ENCODE peak calls at places on chromosomes 1 and 21, in four cellular contexts. S is right lobe of liver, U is tibial nerve, N is esophagus squamous epithelium. R is an unnamed sample.

GRCh38 chr1:173916667-173917066 is 460 bp downstream of the SERPINC1 start:
- DNase-seq in S (peak), U (no peak), N (no peak), R (no peak)

GRCh38 chr21:35204850-35205564 is 155.9 kb upstream of the RUNX1 start:
- DNase-seq in S (peak), U (peak), N (no peak), R (peak)

GRCh38 chr1:100989306-100990077 is 36.1 kb downstream of the DPH5 start:
- DNase-seq in S (no peak), U (no peak), N (no peak), R (no peak)

GRCh38 chr21:45390121-45390751 is 14.7 kb upstream of the COL18A1 start:
- DNase-seq in S (peak), U (no peak), N (no peak), R (no peak)

GRCh38 chr1:153488731-153489130 is 28.3 kb upstream of the S100A7 start:
- DNase-seq in S (no peak), U (no peak), N (no peak), R (no peak)

GRCh38 chr1:32197074-32197473 is 3.3 kb upstream of the CCDC28B start:
- DNase-seq in S (no peak), U (no peak), N (no peak), R (no peak)

GRCh38 chr1:183609313-183609712 is 19.1 kb upstream of the NCF2 start:
- DNase-seq in S (no peak), U (peak), N (no peak), R (no peak)

GRCh38 chr1:7672864-7673263 is 98.2 kb upstream of the VAMP3 start:
- DNase-seq in S (no peak), U (no peak), N (no peak), R (no peak)

GRCh38 chr1:23035823-23036452 is 16.7 kb downstream of the KDM1A start:
- DNase-seq in S (no peak), U (no peak), N (no peak), R (no peak)

GRCh38 chr1:202198360-202198711 is 4.7 kb downstream of the LGR6 start:
- DNase-seq in S (no peak), U (no peak), N (no peak), R (no peak)

GRCh38 chr1:25821630-25822091 is 1.9 kb downstream of the MTFR1L start:
- DNase-seq in S (no peak), U (no peak), N (no peak), R (no peak)

GRCh38 chr1:201859424-201859823 is 29.3 kb upstream of the SHISA4 start:
- DNase-seq in S (no peak), U (no peak), N (no peak), R (no peak)

GRCh38 chr1:39261712-39262221 is 57.3 kb downstream of the MACF1 start:
- DNase-seq in S (no peak), U (no peak), N (no peak), R (no peak)

GRCh38 chr1:39992229-39992628 is 37.3 kb downstream of the MFSD2A start:
- DNase-seq in S (no peak), U (no peak), N (no peak), R (no peak)

GRCh38 chr1:235138821-235139220 is 10.2 kb upstream of the TOMM20 start:
- DNase-seq in S (no peak), U (no peak), N (no peak), R (no peak)

GRCh38 chr1:38962113-38962512 is 20.5 kb upstream of the RHBDL2 start:
- DNase-seq in S (no peak), U (no peak), N (no peak), R (no peak)

DNA sequence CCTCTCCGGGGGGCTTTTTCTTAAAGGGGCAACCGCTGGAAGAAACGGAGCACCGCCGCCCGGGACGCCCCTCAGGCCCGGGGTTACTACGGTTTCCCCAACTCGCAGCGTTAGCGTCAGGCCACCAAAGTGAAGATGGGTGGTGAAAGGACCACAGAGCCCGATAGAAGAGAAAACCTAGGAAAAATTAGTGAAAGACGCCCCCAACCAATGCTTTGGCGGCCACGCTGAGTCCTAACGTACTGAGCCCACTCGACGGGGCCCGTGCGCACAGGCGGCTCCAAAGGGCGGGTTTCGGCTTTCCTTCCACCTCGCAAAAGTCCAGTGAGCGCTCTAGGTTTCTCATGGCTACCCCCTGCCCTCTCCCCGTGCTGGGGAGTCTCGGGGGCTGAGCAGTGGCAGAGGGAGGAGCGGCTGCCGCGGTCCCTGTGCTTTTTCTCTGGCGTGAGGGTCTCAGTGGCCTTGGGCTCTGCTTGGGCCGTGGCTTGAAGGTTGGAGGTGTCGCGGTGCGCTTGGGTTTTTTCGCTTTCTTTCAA is 12.2 kb upstream of the SPEN start:
- DNase-seq in S (no peak), U (no peak), N (no peak), R (peak)
- TF ChIP-seq POLR2A in S (no peak), U (no peak), N (no peak), R (no peak)

DNA sequence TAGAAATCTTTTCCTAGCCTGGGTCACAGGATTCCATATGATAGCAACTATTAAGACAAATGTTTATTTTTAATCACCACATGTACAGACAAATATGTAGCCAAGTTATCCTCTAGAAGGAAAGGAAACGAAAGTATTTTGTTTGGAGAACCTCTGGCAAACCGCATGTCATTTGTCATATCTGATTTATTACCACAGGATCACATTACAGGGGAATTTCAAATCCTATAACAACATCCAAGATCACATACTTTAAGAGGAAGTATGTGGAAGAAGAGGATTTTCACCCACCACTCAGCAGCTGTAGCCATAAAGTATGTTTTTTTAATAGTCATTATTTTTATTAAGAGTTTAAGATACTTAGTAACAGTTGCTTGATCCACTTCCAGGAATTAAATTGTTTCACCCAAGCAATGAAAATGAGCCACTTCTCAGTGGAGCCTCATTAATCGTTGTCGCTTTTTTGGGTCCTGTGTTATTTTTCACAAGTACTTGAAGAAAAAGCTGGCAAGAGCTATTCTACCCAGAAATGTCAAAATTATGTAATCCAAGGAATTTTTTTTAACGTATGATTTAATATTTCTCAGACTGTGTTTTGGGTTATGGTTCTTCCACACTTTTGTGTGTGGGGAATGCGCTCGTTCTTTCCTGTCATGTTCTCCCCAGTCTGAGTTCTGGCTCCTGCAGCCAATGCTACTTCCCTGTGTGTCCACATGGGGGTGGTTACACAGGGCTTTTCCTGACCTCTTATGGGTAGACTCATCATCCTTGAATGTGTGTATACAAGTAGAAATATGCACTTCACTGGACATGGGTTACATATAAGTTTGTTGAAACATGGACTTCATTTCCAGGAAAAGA is 6.9 kb downstream of the SERTAD4 start:
- DNase-seq in S (no peak), U (no peak), N (no peak), R (no peak)
- TF ChIP-seq POLR2A in S (no peak), U (no peak), N (no peak), R (no peak)

GRCh38 chr1:72283204-72284083 is 1.1 kb upstream of the NEGR1 start:
- DNase-seq in S (peak), U (peak), N (no peak), R (peak)

GRCh38 chr1:72281637-72282270 is 585 bp downstream of the NEGR1 start:
- DNase-seq in S (no peak), U (peak), N (no peak), R (peak)

GRCh38 chr1:72284084-72284397 is 1.7 kb upstream of the NEGR1 start:
- DNase-seq in S (no peak), U (no peak), N (no peak), R (no peak)

GRCh38 chr1:72282271-72282656 is at the start of gene NEGR1:
- DNase-seq in S (peak), U (peak), N (no peak), R (peak)

GRCh38 chr1:72282690-72283203 is 408 bp upstream of the NEGR1 start:
- DNase-seq in S (peak), U (peak), N (no peak), R (peak)
- TF ChIP-seq POLR2A in S (no peak), U (peak), N (no peak), R (no peak)

DNA sequence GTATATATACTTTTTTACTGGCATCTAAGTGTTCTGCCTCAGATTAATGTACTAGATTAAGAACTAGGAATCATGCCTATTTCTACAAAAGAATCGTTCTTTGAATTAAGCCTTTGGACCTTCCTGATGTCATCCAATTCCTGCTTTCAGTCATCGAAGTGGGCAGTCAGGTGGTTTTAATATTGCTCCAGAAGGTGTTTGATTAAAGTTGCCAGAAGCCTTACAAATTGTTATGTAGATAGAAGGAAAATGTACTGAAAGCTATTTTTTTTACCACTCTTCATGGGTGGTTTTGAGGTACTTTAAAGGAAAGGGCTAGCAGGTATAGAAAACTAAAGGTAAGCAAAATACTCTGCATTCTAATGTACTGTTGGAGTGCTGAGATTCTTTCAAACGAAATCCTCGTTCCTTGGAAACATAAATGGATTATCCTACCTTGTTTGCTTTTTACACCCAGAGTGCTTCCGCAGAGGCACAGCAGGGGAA is 716 bp downstream of the CTBS start:
- DNase-seq in S (no peak), U (no peak), N (no peak), R (no peak)
- TF ChIP-seq POLR2A in S (no peak), U (no peak), N (no peak), R (no peak)

GRCh38 chr1:109504974-109505373 is 4.6 kb downstream of the AMIGO1 start:
- DNase-seq in S (no peak), U (no peak), N (no peak), R (no peak)

GRCh38 chr1:109513110-109513702 is 3.7 kb upstream of the AMIGO1 start:
- DNase-seq in S (no peak), U (no peak), N (no peak), R (no peak)

GRCh38 chr1:109508873-109509175 is 703 bp downstream of the AMIGO1 start:
- DNase-seq in S (no peak), U (no peak), N (no peak), R (no peak)

GRCh38 chr1:109508001-109508872 is 1.3 kb downstream of the AMIGO1 start:
- DNase-seq in S (no peak), U (no peak), N (no peak), R (no peak)

DNA sequence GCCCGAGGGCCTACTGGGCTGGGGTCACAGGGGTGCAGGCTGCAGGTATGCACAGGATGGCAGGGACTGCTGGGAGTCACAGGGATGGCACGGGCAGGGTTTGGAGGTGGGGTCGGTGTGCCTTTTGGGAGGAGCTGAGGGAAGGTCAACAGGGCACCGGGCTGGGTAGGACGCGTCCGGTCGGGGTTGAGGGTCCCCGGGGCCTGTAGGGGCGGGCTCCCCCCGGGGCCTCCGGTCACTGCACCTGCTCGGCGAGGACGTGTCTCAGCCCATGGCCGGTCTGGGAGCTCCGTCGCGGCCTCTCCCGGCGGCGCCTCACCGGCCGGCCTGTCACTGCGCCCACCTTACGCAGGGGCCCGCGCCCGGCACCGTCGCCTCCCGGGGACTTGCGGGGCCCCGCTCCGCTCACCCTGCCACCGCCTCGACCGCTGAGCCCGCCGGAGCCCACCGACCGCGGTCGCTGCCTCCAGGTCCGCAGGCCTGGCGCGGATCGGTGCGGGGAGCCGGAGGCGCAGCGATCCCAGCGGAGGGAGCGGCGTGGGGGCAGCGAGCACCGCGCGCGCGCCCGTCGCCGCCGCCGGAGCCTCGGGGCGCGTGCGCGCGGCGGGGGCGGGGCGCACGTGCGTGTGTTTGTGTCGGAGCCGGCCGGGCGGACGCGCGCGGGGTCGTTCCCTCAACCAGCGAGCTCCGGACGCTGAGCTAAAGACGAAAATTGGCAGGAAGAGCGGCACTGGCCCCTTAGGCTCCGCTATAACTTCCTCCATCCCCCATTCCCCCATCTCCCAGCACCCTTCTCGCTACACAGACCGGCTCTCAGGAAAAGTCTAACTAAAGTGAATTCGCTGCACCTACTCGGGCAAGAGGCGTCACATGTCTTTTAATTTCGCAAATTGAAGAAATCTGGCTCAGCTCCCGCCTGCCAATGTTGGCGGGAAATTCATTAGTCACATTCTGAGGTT is at the start of gene AMIGO1:
- DNase-seq in S (peak), U (no peak), N (no peak), R (no peak)
- TF ChIP-seq POLR2A in S (peak), U (no peak), N (no peak), R (no peak)

GRCh38 chr21:32393677-32394001 is 827 bp upstream of the URB1 start:
- DNase-seq in S (no peak), U (no peak), N (no peak), R (no peak)

GRCh38 chr21:32389337-32390015 is 3.3 kb downstream of the URB1 start:
- DNase-seq in S (no peak), U (no peak), N (no peak), R (no peak)

GRCh38 chr21:32391755-32392154 is 1.1 kb downstream of the URB1 start:
- DNase-seq in S (no peak), U (no peak), N (no peak), R (no peak)

GRCh38 chr21:32392299-32392879 is 423 bp downstream of the URB1 start:
- DNase-seq in S (no peak), U (no peak), N (no peak), R (no peak)

DNA sequence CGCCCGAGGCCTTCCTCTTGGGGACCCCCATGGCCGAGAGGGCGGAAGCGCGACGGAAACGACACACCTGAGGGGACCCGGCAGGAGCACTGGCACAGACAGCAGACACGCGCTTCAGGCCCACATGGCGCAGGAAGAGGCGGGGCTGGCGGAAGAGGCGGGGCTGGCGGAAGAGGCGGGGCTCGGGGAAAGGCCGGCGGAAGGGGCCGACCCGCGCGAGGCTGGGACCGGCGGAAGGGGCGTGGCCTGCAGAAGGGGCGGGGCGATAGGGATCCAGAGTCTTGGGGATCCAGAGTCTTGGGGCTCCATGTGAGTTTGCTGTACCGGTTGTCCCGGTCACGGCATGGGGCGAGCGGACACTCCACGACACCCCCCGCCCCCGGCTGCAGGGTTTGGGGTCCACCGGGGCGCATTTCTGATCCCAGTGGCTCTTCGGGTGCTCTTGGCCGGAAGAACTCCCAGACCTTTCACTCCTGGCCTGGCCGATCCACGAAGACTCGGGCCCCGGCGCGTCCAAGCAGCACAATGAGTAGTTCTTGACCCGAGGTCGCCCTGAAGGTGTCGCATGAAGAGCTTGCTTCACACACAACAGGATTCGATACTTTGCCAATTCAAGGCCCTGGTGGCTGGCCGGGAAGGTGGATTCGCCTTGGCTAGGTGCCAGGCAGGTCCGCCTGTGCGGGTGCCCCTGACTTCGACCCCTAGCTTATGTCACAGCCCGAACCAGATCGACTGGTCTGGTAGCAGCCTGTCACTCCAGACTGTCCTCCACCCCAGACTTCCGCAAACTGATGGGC is at the start of gene URB1:
- DNase-seq in S (peak), U (peak), N (peak), R (peak)
- TF ChIP-seq POLR2A in S (peak), U (peak), N (peak), R (no peak)

R was measured in suprapubic skin.